ENCODE peak calls at places on chromosomes 1 and 21, in five cellular contexts. G, S, X, T and E are unnamed samples.

GRCh38 chr1:89900791-89901708 is 80.2 kb downstream of the LRRC8D start:
- DNase-seq in G (no peak), S (peak; percentile 83), X (no peak), T (no peak), E (no peak)

GRCh38 chr1:7456683-7457082 is 314.4 kb upstream of the VAMP3 start:
- DNase-seq in G (peak; percentile 60), S (no peak), X (no peak), T (no peak), E (no peak)

GRCh38 chr21:31671146-31671716 is 11.7 kb downstream of the SOD1 start:
- DNase-seq in G (no peak), S (no peak), X (no peak), T (no peak), E (no peak)

GRCh38 chr1:41611932-41612450 is 127.5 kb upstream of the EDN2 start:
- DNase-seq in G (no peak), S (no peak), X (peak; percentile 54), T (no peak), E (no peak)

GRCh38 chr1:40903106-40903505 is 40.9 kb upstream of the CITED4 start:
- DNase-seq in G (no peak), S (no peak), X (no peak), T (no peak), E (no peak)

GRCh38 chr1:203871114-203871875 is 9.9 kb downstream of the SNRPE start:
- DNase-seq in G (peak; percentile 85), S (peak; percentile 56), X (peak; percentile 69), T (peak; percentile 26), E (no peak)

GRCh38 chr1:203036135-203036534 is 9.8 kb downstream of the PPFIA4 start:
- DNase-seq in G (no peak), S (no peak), X (no peak), T (peak; percentile 5), E (no peak)

GRCh38 chr1:170309389-170310013 is 163.7 kb downstream of the NTMT2 start:
- DNase-seq in G (no peak), S (no peak), X (no peak), T (no peak), E (no peak)

GRCh38 chr1:36522461-36523229 is 39.9 kb upstream of the CSF3R start:
- DNase-seq in G (no peak), S (no peak), X (peak; percentile 15), T (no peak), E (no peak)

GRCh38 chr1:189616893-189617292 is 860.8 kb downstream of the BRINP3 start:
- DNase-seq in G (no peak), S (no peak), X (no peak), T (no peak), E (no peak)
- TF ChIP-seq POLR2AphosphoS5 in G (no peak), S (no peak), X (no peak), T (no peak), E (no peak)

GRCh38 chr21:33572350-33572749 is 16.1 kb downstream of the DONSON start:
- DNase-seq in G (no peak), S (no peak), X (no peak), T (no peak), E (no peak)
- TF ChIP-seq POLR2AphosphoS5 in G (no peak), S (no peak), X (no peak), T (no peak), E (peak; percentile 7)

GRCh38 chr1:8598060-8598724 is 219.2 kb downstream of the RERE start:
- DNase-seq in G (peak; percentile 52), S (no peak), X (peak; percentile 75), T (no peak), E (no peak)
- TF ChIP-seq POLR2AphosphoS5 in G (no peak), S (no peak), X (no peak), T (no peak), E (peak; percentile 8)

DNA sequence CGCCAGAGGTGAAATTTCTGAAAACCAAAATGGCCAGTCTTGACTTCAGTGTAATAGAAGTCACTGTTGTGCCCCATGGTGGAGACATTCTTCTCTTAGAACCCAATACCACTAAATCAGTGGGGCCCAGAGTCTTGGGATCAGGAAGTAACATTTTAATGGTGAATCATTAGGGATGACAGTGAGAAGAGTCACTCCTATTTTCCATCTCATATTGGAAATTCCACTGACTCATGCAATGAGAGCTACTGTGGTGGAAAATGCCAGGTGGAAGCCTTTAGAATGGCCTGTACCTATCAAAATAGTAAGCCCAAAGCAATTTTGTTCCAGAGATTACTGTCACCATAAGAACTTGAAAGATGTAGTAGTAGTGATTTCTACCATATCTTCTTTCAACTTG is 20.6 kb upstream of the PPM1J start:
- DNase-seq in G (no peak), S (no peak), X (no peak), T (no peak), E (no peak)
- TF ChIP-seq POLR2AphosphoS5 in G (no peak), S (no peak), X (no peak), T (no peak), E (no peak)